ENCODE peak calls at places on chromosomes 16 and 17, in four cellular contexts. One of them, this sample, is unnamed.

GRCh38 chr17:37885136-37885535 is 39.1 kb upstream of the TBC1D3K start:
- DNase-seq in GM12878: no peak
- DNase-seq in HepG2: peak; percentile 51
- DNase-seq in K562: no peak
- DNase-seq in this sample: no peak

GRCh38 chr16:85718682-85719081 is 29.9 kb upstream of the GINS2 start:
- DNase-seq in HepG2: peak; percentile 25
- DNase-seq in K562: peak; percentile 67
- DNase-seq in GM12878: no peak
- DNase-seq in this sample: peak; percentile 47

GRCh38 chr16:66360624-66361324 is 5.7 kb upstream of the CDH5 start:
- DNase-seq in HepG2: no peak
- DNase-seq in K562: no peak
- DNase-seq in GM12878: no peak
- DNase-seq in this sample: no peak

GRCh38 chr17:82813299-82814051 is 26.3 kb downstream of the ZNF750 start:
- DNase-seq in GM12878: no peak
- DNase-seq in HepG2: no peak
- DNase-seq in K562: no peak
- DNase-seq in this sample: no peak

GRCh38 chr16:55221836-55222235 is 102.2 kb upstream of the IRX6 start:
- DNase-seq in GM12878: no peak
- DNase-seq in K562: no peak
- DNase-seq in HepG2: no peak
- DNase-seq in this sample: no peak

GRCh38 chr16:70589998-70590471 is 56.3 kb upstream of the IL34 start:
- DNase-seq in K562: no peak
- DNase-seq in GM12878: no peak
- DNase-seq in HepG2: no peak
- DNase-seq in this sample: peak; percentile 57

GRCh38 chr17:72545756-72546155 is 424.9 kb downstream of the SOX9 start:
- DNase-seq in GM12878: no peak
- DNase-seq in K562: no peak
- DNase-seq in HepG2: no peak
- DNase-seq in this sample: no peak

GRCh38 chr17:2303278-2304188 is at the start of the genes SMG6 and SRR:
- DNase-seq in HepG2: peak; percentile 74
- DNase-seq in K562: peak; percentile 90
- DNase-seq in GM12878: peak; percentile 45
- DNase-seq in this sample: peak; percentile 92

GRCh38 chr16:89553733-89554132 is 6.7 kb upstream of the RPL13 start:
- DNase-seq in K562: no peak
- DNase-seq in GM12878: no peak
- DNase-seq in HepG2: no peak
- DNase-seq in this sample: no peak

GRCh38 chr17:1744551-1745512 is 2.2 kb downstream of the SERPINF2 start:
- DNase-seq in HepG2: no peak
- DNase-seq in GM12878: no peak
- DNase-seq in K562: no peak
- DNase-seq in this sample: no peak

GRCh38 chr16:71311553-71312158 is 22.5 kb upstream of the CMTR2 start:
- DNase-seq in HepG2: peak; percentile 54
- DNase-seq in K562: peak; percentile 45
- DNase-seq in GM12878: no peak
- DNase-seq in this sample: peak; percentile 13

GRCh38 chr16:10594312-10594950 is 14.0 kb upstream of the EMP2 start:
- DNase-seq in GM12878: no peak
- DNase-seq in K562: no peak
- DNase-seq in HepG2: no peak
- DNase-seq in this sample: no peak

GRCh38 chr17:61489719-61490490 is 37.7 kb downstream of the TBX4 start:
- DNase-seq in GM12878: no peak
- DNase-seq in K562: no peak
- DNase-seq in HepG2: no peak
- DNase-seq in this sample: no peak

GRCh38 chr16:31528726-31529397 is 1.2 kb downstream of the AHSP start:
- DNase-seq in K562: no peak
- DNase-seq in GM12878: no peak
- DNase-seq in HepG2: no peak
- DNase-seq in this sample: no peak

DNA sequence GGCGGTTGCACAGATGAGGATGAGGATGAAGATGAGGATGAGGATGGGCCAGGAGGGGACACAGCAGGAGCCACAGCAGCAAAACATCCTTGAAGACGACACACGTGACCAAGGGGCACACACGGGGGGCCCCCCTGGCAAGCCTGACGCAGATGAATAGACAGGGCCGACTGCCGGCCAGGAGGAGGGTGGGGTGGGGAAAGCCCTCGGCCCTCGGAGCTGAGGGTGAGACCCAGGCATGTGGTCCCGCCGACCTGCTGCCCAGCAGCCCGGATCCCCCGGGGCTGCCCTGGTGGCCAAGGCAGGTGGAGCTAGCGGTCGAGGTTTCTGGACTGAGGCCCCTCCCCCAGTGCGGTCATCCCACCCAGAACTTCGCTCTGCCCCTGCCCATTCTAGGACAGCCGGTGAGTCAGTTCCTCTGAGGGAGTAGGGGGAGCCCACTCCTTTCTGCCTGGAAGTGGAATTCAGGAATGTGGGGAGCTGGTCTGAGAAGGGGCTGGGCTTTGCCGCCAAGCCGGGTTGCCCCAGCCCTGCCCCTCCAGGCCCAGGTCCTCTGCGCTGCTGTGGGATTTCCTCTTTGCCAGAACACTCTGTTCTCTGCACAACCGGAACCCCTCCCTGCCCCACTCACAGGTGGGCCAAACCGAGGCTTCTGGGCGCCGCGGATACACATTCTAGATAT is 9.9 kb downstream of the CYGB start:
- DNase-seq in K562: no peak
- DNase-seq in HepG2: peak; percentile 80
- DNase-seq in GM12878: no peak
- DNase-seq in this sample: no peak
- TF ChIP-seq SMC3 in K562: no peak
- TF ChIP-seq SMC3 in HepG2: no peak
- TF ChIP-seq SMC3 in GM12878: no peak
- TF ChIP-seq SMC3 in this sample: no peak

GRCh38 chr17:44992242-44992939 is 24.3 kb upstream of the C1QL1 start:
- DNase-seq in GM12878: no peak
- DNase-seq in HepG2: no peak
- DNase-seq in K562: no peak
- DNase-seq in this sample: no peak

GRCh38 chr17:44989552-44990138 is 21.5 kb upstream of the C1QL1 start:
- DNase-seq in GM12878: peak; percentile 27
- DNase-seq in K562: no peak
- DNase-seq in HepG2: no peak
- DNase-seq in this sample: no peak

GRCh38 chr17:44987883-44988195 is 19.7 kb upstream of the C1QL1 start:
- DNase-seq in HepG2: no peak
- DNase-seq in GM12878: no peak
- DNase-seq in K562: no peak
- DNase-seq in this sample: no peak

GRCh38 chr17:44988256-44988942 is 20.3 kb upstream of the C1QL1 start:
- DNase-seq in HepG2: no peak
- DNase-seq in GM12878: no peak
- DNase-seq in K562: no peak
- DNase-seq in this sample: no peak

DNA sequence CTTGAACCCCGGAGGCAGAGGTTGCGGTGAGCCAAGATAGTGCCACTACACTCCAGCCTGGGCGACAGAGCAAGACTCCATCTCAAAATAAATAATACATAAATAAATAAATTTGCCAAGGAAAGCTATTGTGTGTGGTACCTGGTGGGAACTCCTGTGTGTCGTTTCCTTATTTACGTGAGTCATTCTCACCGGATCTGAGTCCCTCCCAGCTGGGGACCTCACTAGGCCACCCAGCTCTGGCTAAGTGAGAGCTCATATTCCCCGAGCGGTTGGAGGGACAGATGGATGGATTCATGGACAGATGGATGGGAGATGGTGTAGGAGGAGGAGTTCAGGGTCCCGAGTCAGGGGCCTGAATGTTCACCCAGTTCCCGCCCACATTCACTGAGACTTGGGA is 22.9 kb upstream of the C1QL1 start:
- DNase-seq in K562: no peak
- DNase-seq in GM12878: no peak
- DNase-seq in HepG2: no peak
- DNase-seq in this sample: no peak
- TF ChIP-seq POLR2AphosphoS2 in K562: no peak
- TF ChIP-seq POLR2AphosphoS2 in GM12878: no peak
- TF ChIP-seq POLR2AphosphoS2 in HepG2: no peak
- TF ChIP-seq POLR2AphosphoS2 in this sample: no peak

DNA sequence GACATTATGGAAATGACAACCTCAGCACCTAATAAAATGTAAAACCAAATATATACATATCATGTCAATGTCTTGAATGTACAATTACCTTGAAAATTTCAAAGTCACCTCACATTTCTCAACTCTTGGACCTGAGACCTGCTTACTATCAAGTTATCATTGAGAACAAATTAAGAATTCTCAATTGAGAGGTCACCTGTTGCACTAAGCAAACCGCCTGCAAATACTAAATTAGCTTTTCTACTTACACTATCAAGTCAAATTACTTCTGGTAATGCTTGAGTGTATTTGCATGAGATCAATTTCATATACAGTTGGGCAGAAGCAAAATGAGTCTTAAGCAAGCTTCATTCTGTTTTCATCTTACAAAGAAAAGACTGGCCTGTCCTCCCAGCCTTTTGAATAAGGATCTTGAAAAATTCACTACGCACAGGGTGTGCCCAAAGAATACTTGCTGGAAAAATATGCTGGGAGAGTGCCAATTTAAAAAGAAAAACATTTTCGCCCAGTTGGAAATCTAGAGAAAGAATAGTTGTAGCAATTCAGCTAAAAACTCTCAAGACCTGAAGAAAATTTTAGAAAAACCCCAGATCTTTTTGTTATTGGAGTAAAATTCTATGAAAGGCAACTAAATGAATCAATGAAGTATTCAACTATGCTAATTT is 35.7 kb downstream of the KANSL1 start:
- DNase-seq in K562: no peak
- DNase-seq in GM12878: no peak
- DNase-seq in HepG2: no peak
- DNase-seq in this sample: no peak
- TF ChIP-seq SMC3 in K562: no peak
- TF ChIP-seq SMC3 in GM12878: no peak
- TF ChIP-seq SMC3 in HepG2: no peak
- TF ChIP-seq SMC3 in this sample: no peak

GRCh38 chr17:77247048-77247541 is 106.3 kb downstream of the SEC14L1 start:
- DNase-seq in HepG2: peak; percentile 67
- DNase-seq in GM12878: no peak
- DNase-seq in K562: peak; percentile 88
- DNase-seq in this sample: peak; percentile 82
- TF ChIP-seq POLR2AphosphoS2 in HepG2: no peak
- TF ChIP-seq POLR2AphosphoS2 in GM12878: no peak
- TF ChIP-seq POLR2AphosphoS2 in K562: no peak
- TF ChIP-seq POLR2AphosphoS2 in this sample: no peak

DNA sequence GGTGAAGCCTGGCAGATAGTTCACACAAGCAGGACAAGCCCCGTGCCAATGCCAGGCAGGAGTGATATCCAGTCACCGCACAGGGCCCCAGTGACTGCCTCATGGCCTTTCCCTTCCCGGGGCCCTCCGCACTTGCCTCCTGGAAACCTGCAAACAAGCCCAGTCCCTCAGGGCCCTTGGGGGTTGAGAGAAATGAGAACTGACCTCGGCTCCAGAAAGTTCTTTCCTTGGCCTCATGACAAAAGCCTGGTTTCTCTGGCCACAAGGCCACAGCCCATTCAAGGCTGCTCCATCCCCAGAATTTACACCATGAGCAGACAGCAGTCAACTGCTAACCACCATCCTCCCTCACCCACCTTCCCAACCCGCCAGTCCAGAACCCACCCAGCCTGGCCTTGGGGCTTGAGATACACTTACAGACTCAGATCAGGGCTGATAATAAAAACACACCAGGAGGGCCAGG is 77.6 kb downstream of the CCDC182 start:
- DNase-seq in GM12878: no peak
- DNase-seq in HepG2: no peak
- DNase-seq in K562: no peak
- DNase-seq in this sample: no peak
- TF ChIP-seq SMC3 in GM12878: no peak
- TF ChIP-seq SMC3 in HepG2: no peak
- TF ChIP-seq SMC3 in K562: no peak
- TF ChIP-seq SMC3 in this sample: no peak

GRCh38 chr17:7523033-7523432 is 25.8 kb upstream of the TNFSF12 start:
- DNase-seq in HepG2: peak; percentile 43
- DNase-seq in K562: peak; percentile 53
- DNase-seq in GM12878: no peak
- DNase-seq in this sample: peak; percentile 63
- TF ChIP-seq POLR2AphosphoS2 in HepG2: no peak
- TF ChIP-seq POLR2AphosphoS2 in K562: no peak
- TF ChIP-seq POLR2AphosphoS2 in GM12878: no peak
- TF ChIP-seq POLR2AphosphoS2 in this sample: no peak

DNA sequence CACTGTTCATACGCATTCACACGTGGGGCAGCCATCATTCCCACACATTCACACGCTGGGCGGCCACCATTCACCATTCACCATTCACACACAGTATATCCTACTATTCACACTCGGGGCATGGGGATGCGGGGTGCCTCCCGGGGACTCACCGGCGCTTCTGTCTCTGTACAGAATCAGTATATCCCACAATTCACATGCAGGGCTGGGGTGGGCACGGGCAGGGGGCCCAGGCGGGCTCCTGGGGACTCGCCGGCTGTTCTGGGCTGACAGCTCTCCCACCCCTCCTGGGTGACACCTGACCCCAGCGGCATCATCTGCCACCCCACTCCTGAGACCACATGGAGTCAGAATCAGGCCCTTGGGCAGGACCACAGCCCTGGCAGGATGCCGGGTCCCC is 9.6 kb downstream of the NME3 start:
- DNase-seq in GM12878: no peak
- DNase-seq in K562: no peak
- DNase-seq in HepG2: no peak
- DNase-seq in this sample: no peak
- TF ChIP-seq SMC3 in GM12878: no peak
- TF ChIP-seq SMC3 in K562: no peak
- TF ChIP-seq SMC3 in HepG2: no peak
- TF ChIP-seq SMC3 in this sample: no peak

This sample was measured in A549.